ENCODE peak calls at places on chromosome 18, in four cellular contexts. I, X, B and T are unnamed samples.

GRCh38 chr18:4987452-4988405 is 209.3 kb downstream of the AKAIN1 start:
- DNase-seq in X (no peak), B (no peak), I (no peak), T (no peak)

GRCh38 chr18:50853863-50854271 is 25.1 kb upstream of the ME2 start:
- DNase-seq in I (no peak), B (no peak), X (no peak), T (no peak)

GRCh38 chr18:11251229-11251890 is 102.0 kb upstream of the PIEZO2 start:
- DNase-seq in B (no peak), X (no peak), I (no peak), T (no peak)

GRCh38 chr18:8795586-8795985 is 90.2 kb downstream of the MTCL1 start:
- DNase-seq in B (no peak), X (no peak), I (no peak), T (no peak)

GRCh38 chr18:63237911-63238710 is 81.5 kb downstream of the BCL2 start:
- DNase-seq in X (no peak), B (peak), I (peak), T (no peak)

GRCh38 chr18:62838475-62839098 is 123.2 kb downstream of the PHLPP1 start:
- DNase-seq in B (no peak), I (no peak), X (no peak), T (no peak)

GRCh38 chr18:30358545-30358944 is 684.0 kb downstream of the DSC3 start:
- DNase-seq in I (no peak), B (no peak), X (no peak), T (no peak)

GRCh38 chr18:5476961-5477800 is 66.6 kb downstream of the EPB41L3 start:
- DNase-seq in I (no peak), B (no peak), X (no peak), T (no peak)

GRCh38 chr18:5513947-5514346 is 29.9 kb downstream of the EPB41L3 start:
- DNase-seq in X (no peak), I (no peak), B (no peak), T (no peak)

DNA sequence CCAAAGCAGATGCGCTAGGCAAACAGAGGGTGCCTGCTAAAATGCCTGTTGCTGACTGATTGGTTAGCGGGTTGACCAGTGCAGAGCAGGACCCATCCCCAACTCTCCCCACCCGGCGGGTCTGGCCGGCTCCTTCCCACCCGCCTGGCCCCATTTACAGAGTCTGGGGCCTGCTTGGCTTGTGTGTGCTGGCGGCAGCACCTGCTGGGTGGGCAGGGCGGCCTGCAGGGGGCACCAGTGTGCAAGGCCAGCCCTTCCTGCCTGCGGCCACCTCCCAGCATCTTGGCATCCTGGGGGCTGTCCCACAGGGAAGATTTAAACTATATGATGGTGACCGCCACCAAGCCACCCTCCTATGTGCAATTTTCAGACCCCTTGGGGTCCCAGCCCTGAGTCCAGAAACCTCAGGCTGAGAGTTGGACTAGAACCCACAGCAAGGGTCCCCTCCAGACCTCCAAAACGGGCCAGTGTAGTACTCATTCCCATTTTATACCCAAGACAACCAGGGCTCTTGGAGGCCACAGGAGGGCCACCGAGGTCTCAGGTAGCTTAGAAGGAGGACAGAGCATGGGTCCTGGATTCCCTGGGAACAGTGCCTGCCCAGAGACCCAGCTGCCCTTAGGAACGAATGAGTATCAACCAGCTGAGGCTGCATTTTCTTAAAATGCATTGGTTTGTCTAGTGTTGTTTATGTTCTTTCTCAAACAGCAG is 173.6 kb downstream of the SMAD7 start:
- DNase-seq in X (peak), B (peak), I (no peak), T (peak)
- TF ChIP-seq CTCF in X (peak), B (peak), I (peak), T (peak)

DNA sequence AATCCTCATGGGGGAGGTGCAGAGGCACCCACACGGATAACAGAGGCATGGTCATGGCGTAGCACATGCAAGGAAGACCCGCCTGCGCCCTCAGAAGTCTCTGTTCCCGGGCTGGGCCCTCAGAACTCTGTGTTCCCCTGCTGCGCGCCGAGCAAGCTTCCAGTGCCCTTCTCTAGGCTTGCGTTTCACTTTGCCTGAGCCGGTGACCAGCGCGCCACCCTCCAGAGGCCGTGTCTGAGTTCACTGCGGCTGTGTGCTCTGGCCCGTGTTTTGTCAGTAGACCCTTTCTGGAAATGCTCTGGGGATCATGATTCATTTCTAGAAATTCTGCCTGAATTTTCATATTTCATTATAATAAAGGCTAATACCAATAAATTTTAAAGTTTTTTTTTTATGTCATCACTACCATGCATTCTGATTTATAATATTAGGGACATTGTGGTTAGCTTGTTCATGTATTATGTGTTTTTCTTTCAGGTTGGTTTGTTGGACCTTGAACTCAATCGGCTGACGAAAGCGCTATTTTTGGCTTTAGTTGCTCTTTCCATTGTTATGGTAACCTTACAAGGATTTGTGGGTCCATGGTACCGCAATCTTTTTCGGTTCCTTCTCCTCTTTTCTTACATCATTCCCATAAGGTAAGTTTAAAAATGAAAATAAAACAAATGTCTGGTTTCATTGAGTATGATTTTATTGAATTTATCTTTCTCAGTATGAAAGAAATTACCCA is 142.7 kb upstream of the NFATC1 start:
- DNase-seq in B (no peak), X (no peak), I (no peak), T (no peak)
- TF ChIP-seq CTCF in B (no peak), X (no peak), I (no peak), T (no peak)

DNA sequence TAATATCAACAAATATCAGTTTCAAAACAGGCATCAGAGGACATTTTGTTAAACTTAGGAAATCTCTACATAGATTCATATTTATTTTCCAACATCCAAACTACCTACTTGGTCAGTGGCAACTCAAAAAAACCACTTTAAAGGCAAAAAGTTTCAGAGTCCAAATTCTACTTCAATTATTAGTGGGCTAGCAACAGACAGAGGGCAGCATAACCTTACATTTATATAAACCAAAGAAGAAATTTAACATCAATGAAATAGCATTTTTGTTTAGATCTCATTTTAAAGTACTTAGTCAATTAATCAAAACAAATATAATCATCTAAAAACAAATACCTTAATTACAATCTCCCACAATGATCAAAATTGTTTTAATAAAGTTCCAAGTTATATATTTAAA is 33.3 kb downstream of the RTTN start:
- DNase-seq in B (no peak), X (no peak), I (no peak), T (no peak)
- TF ChIP-seq CTCF in B (no peak), X (peak), I (peak), T (no peak)

DNA sequence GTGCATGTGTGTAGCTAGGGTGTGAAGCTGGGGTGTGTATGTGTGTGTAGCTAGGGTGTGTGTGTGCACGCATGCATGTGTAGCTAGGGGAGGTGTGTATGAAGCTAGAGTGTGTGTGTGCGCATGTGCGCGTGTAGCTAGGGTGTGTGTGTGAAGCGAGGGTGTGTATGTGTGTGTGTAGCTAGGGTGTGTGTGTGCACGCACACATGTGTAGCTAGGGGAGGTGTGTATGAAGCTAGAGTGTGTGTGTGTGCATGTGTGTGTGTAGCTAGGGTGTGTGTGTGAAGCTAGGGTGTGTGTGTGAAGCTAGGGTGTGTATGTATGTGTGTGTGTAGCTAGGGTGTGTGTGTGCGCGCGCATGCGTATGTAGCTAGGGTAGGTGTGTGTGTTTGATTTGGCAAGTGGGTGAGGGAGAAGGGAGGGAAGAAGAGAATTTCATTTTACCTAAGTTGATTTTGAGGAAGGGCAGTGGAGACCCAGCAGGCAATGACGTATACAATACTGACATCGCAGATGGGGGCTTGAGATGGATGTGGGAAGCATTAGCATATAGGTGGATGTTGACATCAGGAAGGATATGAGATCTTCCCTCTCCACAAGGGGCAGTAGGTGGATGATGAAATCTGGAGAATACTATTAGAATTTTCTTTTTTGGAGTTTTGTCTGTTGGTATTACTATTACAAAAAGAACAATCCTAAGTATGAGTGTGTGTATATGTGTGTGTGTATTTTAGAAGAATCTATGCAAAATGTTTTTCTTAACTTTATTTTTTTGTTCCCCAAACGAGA is 70.7 kb downstream of the PRELID3A start:
- DNase-seq in B (no peak), X (no peak), I (no peak), T (no peak)
- TF ChIP-seq CTCF in B (no peak), X (peak), I (peak), T (no peak)

GRCh38 chr18:66616523-66616983 is 12.7 kb upstream of the CDH19 start:
- DNase-seq in I (no peak), X (no peak), B (no peak), T (no peak)
- TF ChIP-seq CTCF in I (peak), X (peak), B (no peak), T (peak)

GRCh38 chr18:65752625-65753325 is 2.0 kb downstream of the CDH7 start:
- DNase-seq in B (no peak), X (no peak), I (no peak), T (no peak)

GRCh38 chr18:65754121-65754520 is 3.3 kb downstream of the CDH7 start:
- DNase-seq in X (no peak), I (no peak), B (no peak), T (no peak)

GRCh38 chr18:65751145-65752085 is 603 bp downstream of the CDH7 start:
- DNase-seq in B (no peak), I (no peak), X (peak), T (peak)

GRCh38 chr18:65755616-65756015 is 4.8 kb downstream of the CDH7 start:
- DNase-seq in B (no peak), I (no peak), X (no peak), T (no peak)

DNA sequence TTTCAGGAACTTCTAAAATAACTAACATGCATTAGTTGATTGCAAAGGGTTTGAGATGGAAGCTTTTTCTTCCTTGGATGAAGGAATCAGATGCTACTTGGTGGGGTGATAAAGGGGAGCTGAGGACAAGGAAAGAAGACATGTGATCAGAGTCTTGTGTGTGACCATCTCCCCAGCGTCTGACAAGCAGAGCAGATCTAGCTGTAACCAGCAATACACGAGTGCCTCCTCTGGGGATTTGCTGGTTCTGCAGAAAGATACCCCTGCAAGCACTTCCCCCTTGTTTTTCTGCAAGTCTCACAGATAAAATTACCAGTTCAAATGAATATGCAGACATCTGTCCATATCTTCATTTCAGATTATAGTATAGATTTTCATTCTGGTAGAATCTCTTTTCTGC is 2.7 kb downstream of the CDH7 start:
- DNase-seq in X (peak), I (no peak), B (no peak), T (peak)
- TF ChIP-seq CTCF in X (peak), I (no peak), B (peak), T (peak)

GRCh38 chr18:37294951-37295350 is 270.6 kb downstream of the CELF4 start:
- DNase-seq in B (no peak), I (no peak), X (peak), T (peak)
- TF ChIP-seq CTCF in B (no peak), I (peak), X (peak), T (peak)

GRCh38 chr18:53682796-53683195 is 541.7 kb downstream of the MBD2 start:
- DNase-seq in I (no peak), B (no peak), X (no peak), T (no peak)

GRCh38 chr18:53689886-53690285 is 534.6 kb downstream of the MBD2 start:
- DNase-seq in I (no peak), B (no peak), X (no peak), T (no peak)

DNA sequence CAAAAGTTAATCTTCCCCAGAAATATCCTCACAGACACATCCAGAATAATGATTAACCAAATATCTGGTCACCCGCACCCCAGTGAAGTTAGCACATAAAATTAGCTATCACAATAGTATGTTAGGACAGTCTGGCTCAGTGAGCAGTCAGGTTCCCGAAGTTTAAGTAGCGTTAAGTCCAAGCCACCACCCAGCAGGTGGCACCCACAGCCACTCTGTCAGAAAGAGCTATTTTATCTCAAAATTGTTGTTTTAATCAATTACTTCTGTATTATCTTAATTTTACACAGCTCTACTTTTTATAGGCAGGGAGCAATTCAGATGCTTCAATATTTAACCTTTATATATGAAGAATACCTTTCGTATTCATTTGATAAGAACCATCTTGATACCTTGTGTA is 537.5 kb downstream of the MBD2 start:
- DNase-seq in X (no peak), B (no peak), I (no peak), T (no peak)
- TF ChIP-seq CTCF in X (peak), B (no peak), I (no peak), T (no peak)

DNA sequence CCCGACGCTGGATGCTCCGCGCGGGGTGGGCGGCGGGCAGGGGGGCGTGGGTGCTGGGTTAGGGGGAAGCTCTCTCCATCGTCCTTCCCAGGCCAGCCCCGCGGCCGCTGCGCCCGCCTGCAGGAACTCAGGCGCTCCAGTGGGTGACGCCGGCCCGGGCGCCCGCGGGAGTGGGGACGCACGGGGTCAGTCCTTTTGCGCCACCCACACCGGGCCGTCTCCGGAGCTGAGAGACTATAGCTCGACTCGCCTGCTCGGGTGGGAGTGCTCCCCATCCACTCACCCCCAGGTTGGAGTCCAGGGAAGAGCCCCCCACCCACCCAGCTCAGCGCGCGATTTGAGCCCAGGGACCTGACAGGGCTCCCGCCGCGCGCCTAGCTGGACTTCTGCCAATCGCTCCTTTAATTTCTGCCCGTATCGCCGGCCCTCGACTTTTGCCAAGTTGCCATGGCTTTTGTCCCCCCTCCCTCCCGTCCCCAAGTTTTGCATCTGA is 205.6 kb upstream of the SMAD2 start:
- DNase-seq in X (peak), B (peak), I (no peak), T (peak)
- TF ChIP-seq CTCF in X (no peak), B (no peak), I (no peak), T (no peak)

DNA sequence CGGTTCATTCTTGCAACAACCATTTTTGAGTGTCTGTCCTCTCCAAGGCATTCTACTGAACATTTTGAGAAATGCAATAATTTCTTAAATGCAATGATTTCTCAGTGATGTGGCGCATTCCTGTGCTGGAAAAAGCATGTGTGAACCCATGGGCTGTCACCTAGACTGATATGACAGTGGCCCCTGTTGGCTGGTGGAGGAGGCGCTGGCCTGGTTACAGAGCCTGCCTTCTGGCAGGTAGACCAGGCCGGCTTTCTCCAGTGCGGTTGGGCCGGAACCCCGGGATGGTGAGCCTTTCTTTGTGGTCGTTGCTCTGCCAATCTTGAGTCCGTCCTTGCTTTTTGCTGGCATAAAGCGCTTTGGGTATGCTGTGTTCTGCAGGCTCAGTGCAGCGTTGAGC is 33.7 kb downstream of the TSHZ1 start:
- DNase-seq in X (no peak), I (no peak), B (peak), T (no peak)
- TF ChIP-seq CTCF in X (peak), I (peak), B (peak), T (no peak)